ENCODE peak calls at places on chromosomes 13 and 19, in four cellular contexts. N is B cell, E is fibroblast of lung, A is EL. D is an unnamed sample.

GRCh38 chr13:77893066-77893465 is 25.6 kb downstream of the EDNRB start:
- DNase-seq in A (no peak), E (no peak), N (no peak), D (no peak)

GRCh38 chr13:50130686-50131051 is 115.4 kb downstream of the KCNRG start:
- DNase-seq in N (peak; percentile 56), E (peak; percentile 63), A (peak; percentile 50), D (no peak)

GRCh38 chr13:59633290-59633689 is 530.4 kb downstream of the DIAPH3 start:
- DNase-seq in N (no peak), A (no peak), E (no peak), D (no peak)

GRCh38 chr19:45773384-45773783 is 4.3 kb upstream of the SIX5 start:
- DNase-seq in N (no peak), E (no peak), A (no peak), D (no peak)

GRCh38 chr19:1962674-1963073 is 21.7 kb downstream of the CSNK1G2 start:
- DNase-seq in A (no peak), N (no peak), E (no peak), D (no peak)

GRCh38 chr13:83716121-83716520 is 166.2 kb downstream of the SLITRK1 start:
- DNase-seq in A (peak; percentile 4), E (no peak), N (no peak), D (no peak)

GRCh38 chr19:8085606-8086464 is 33.3 kb downstream of the CCL25 start:
- DNase-seq in A (no peak), E (no peak), N (no peak), D (no peak)

GRCh38 chr19:2015611-2015950 is at the start of gene BTBD2:
- DNase-seq in E (peak; percentile 94), A (peak; percentile 76), N (no peak), D (no peak)

GRCh38 chr19:31135841-31136240 is 213.4 kb downstream of the TSHZ3 start:
- DNase-seq in A (peak; percentile 76), N (no peak), E (no peak), D (no peak)

GRCh38 chr19:3451451-3451866 is 28.9 kb downstream of the SMIM24 start:
- DNase-seq in N (no peak), A (no peak), E (no peak), D (no peak)

GRCh38 chr13:53357582-53357981 is 329.0 kb downstream of the OLFM4 start:
- DNase-seq in E (no peak), A (no peak), N (no peak), D (no peak)